ENCODE peak calls at places on chromosomes 4 and X, in six cellular contexts. W is tibial nerve, N is EL, V is T-cell, Z is caudate nucleus, T is SK-MEL-5. B is an unnamed sample.

GRCh38 chrX:46551494-46552128 is 6.4 kb upstream of the ZNF674 start:
- DNase-seq in W (no peak), N (peak), V (no peak), Z (no peak), T (no peak), B (no peak)

GRCh38 chr4:27770895-27771294 is 910.3 kb downstream of the STIM2 start:
- DNase-seq in W (no peak), N (no peak), V (no peak), Z (no peak), T (no peak), B (no peak)

GRCh38 chr4:140252144-140252741 is 98.3 kb upstream of the MAML3 start:
- DNase-seq in W (no peak), N (no peak), V (no peak), Z (peak), T (no peak), B (no peak)

GRCh38 chrX:149650162-149650561 is 18.6 kb upstream of the TMEM185A start:
- DNase-seq in W (no peak), N (no peak), V (no peak), Z (no peak), T (no peak), B (no peak)

GRCh38 chr4:109014593-109015412 is 251.9 kb upstream of the ETNPPL start:
- DNase-seq in W (no peak), N (no peak), V (no peak), Z (no peak), T (no peak), B (no peak)

GRCh38 chrX:107940095-107940494 is 42.1 kb downstream of the TEX13B start:
- DNase-seq in W (no peak), N (no peak), V (no peak), Z (no peak), T (no peak), B (no peak)

GRCh38 chr4:48073567-48074103 is 57.1 kb downstream of the NIPAL1 start:
- DNase-seq in W (no peak), N (no peak), V (no peak), Z (no peak), T (peak), B (no peak)

GRCh38 chr4:112058433-112058832 is 86.8 kb upstream of the FAM241A start:
- DNase-seq in W (no peak), N (peak), V (no peak), Z (no peak), T (peak), B (no peak)

GRCh38 chr4:8211737-8212581 is 12.9 kb downstream of the SH3TC1 start:
- DNase-seq in W (no peak), N (no peak), V (no peak), Z (no peak), T (no peak), B (no peak)

GRCh38 chrX:11533211-11533651 is 132.5 kb downstream of the ARHGAP6 start:
- DNase-seq in W (no peak), N (peak), V (no peak), Z (no peak), T (peak), B (no peak)

GRCh38 chr4:146472404-146472803 is 49.3 kb downstream of the SLC10A7 start:
- DNase-seq in W (no peak), N (no peak), V (no peak), Z (no peak), T (no peak), B (no peak)

GRCh38 chrX:506341-506740 is 119.6 kb upstream of the PPP2R3B start:
- DNase-seq in W (no peak), N (no peak), V (no peak), Z (no peak), T (no peak), B (no peak)

GRCh38 chr4:85778809-85779124 is 303.8 kb downstream of the ARHGAP24 start:
- DNase-seq in W (no peak), N (no peak), V (no peak), Z (no peak), T (no peak), B (no peak)

GRCh38 chrX:149825424-149825823 is 43.7 kb downstream of the MAGEA9 start:
- DNase-seq in W (no peak), N (peak), V (peak), Z (no peak), T (peak), B (no peak)

GRCh38 chr4:24928708-24929107 is 15.9 kb upstream of the CCDC149 start:
- DNase-seq in W (no peak), N (no peak), V (no peak), Z (no peak), T (no peak), B (no peak)

GRCh38 chr4:123350726-123351125 is 45.9 kb upstream of the SPRY1 start:
- DNase-seq in W (no peak), N (no peak), V (no peak), Z (no peak), T (no peak), B (no peak)

GRCh38 chr4:2797188-2797544 is 4.3 kb downstream of the SH3BP2 start:
- DNase-seq in W (no peak), N (no peak), V (no peak), Z (no peak), T (no peak), B (no peak)

GRCh38 chr4:158670975-158671664 is 567 bp downstream of the C4orf46 start:
- DNase-seq in W (peak), N (peak), V (peak), Z (peak), T (peak), B (peak)

GRCh38 chr4:30716671-30717207 is 3.4 kb upstream of the PCDH7 start:
- DNase-seq in W (no peak), N (peak), V (no peak), Z (no peak), T (peak), B (no peak)

GRCh38 chrX:11188664-11189063 is 77.5 kb downstream of the HCCS start:
- DNase-seq in W (no peak), N (peak), V (no peak), Z (no peak), T (no peak), B (no peak)

GRCh38 chrX:129983575-129984131 is 1.2 kb downstream of the BCORL1 start:
- DNase-seq in W (no peak), N (peak), V (no peak), Z (no peak), T (no peak), B (no peak)

GRCh38 chr4:80302616-80303223 is 32.8 kb upstream of the CFAP299 start:
- DNase-seq in W (no peak), N (no peak), V (no peak), Z (no peak), T (no peak), B (no peak)

GRCh38 chrX:108139303-108139702 is 47.7 kb downstream of the ATG4A start:
- DNase-seq in W (no peak), N (peak), V (no peak), Z (no peak), T (peak), B (no peak)

GRCh38 chr4:181647396-181648107 is 595.6 kb upstream of the TENM3 start:
- DNase-seq in W (no peak), N (peak), V (no peak), Z (no peak), T (no peak), B (no peak)

GRCh38 chr4:23991444-23991843 is 101.6 kb upstream of the PPARGC1A start:
- DNase-seq in W (no peak), N (no peak), V (no peak), Z (no peak), T (no peak), B (no peak)

GRCh38 chr4:37893164-37893563 is 2.3 kb downstream of the TBC1D1 start:
- DNase-seq in W (no peak), N (no peak), V (no peak), Z (no peak), T (no peak), B (no peak)

B was measured in occipital lobe.